ENCODE peak calls at places on chromosomes 11 and 22, in five cellular contexts. M is GM12891, P is HepG2, I is SK-N-SH, R is K562. W is an unnamed sample.

GRCh38 chr11:30826911-30827310 is 240.8 kb upstream of the MPPED2 start:
- DNase-seq in M (no peak), P (no peak), I (no peak), R (no peak), W (no peak)

GRCh38 chr22:40346178-40347064 is at the start of gene ADSL:
- DNase-seq in M (peak; percentile 79), P (peak; percentile 79), I (peak; percentile 89), R (peak; percentile 89), W (peak; percentile 82)

GRCh38 chr22:50729391-50730012 is 8.5 kb upstream of the ACR start:
- DNase-seq in M (peak; percentile 50), P (no peak), I (no peak), R (no peak), W (no peak)

GRCh38 chr22:24810043-24810749 is 4.2 kb downstream of the SGSM1 start:
- DNase-seq in M (no peak), P (no peak), I (peak; percentile 73), R (no peak), W (no peak)

GRCh38 chr11:134282121-134283045 is 6.2 kb downstream of the GLB1L3 start:
- DNase-seq in M (no peak), P (no peak), I (no peak), R (no peak), W (no peak)

GRCh38 chr11:65892661-65893317 is 2.3 kb downstream of the CCDC85B start:
- DNase-seq in M (no peak), P (no peak), I (no peak), R (no peak), W (no peak)

GRCh38 chr11:2459016-2459725 is 14.4 kb downstream of the KCNQ1 start:
- DNase-seq in M (no peak), P (no peak), I (peak; percentile 26), R (no peak), W (no peak)

GRCh38 chr22:39502789-39503464 is 837 bp downstream of the MIEF1 start:
- DNase-seq in M (no peak), P (no peak), I (no peak), R (no peak), W (no peak)

GRCh38 chr11:120660024-120660565 is 148.5 kb downstream of the GRIK4 start:
- DNase-seq in M (peak; percentile 49), P (peak; percentile 53), I (peak; percentile 64), R (peak; percentile 74), W (peak; percentile 50)

GRCh38 chr11:132263231-132263630 is 892.8 kb downstream of the NTM start:
- DNase-seq in M (no peak), P (no peak), I (no peak), R (no peak), W (no peak)

GRCh38 chr11:17719940-17720795 is 797 bp downstream of the MYOD1 start:
- DNase-seq in M (no peak), P (no peak), I (peak; percentile 83), R (no peak), W (no peak)

GRCh38 chr11:16795146-16795545 is 56.7 kb downstream of the C11orf58 start:
- DNase-seq in M (no peak), P (no peak), I (no peak), R (no peak), W (no peak)

GRCh38 chr11:17498475-17498874 is 21.8 kb upstream of the ABCC8 start:
- DNase-seq in M (no peak), P (no peak), I (no peak), R (peak; percentile 26), W (no peak)

GRCh38 chr22:25525376-25525775 is 39.1 kb upstream of the GRK3 start:
- DNase-seq in M (no peak), P (no peak), I (no peak), R (no peak), W (no peak)

GRCh38 chr11:118610220-118610772 is 2.9 kb downstream of the PHLDB1 start:
- DNase-seq in M (no peak), P (no peak), I (no peak), R (no peak), W (no peak)

GRCh38 chr22:45271667-45272188 is 13.0 kb upstream of the UPK3A start:
- DNase-seq in M (no peak), P (peak; percentile 50), I (no peak), R (no peak), W (no peak)

GRCh38 chr11:117478926-117479325 is 151.3 kb downstream of the CEP164 start:
- DNase-seq in M (no peak), P (no peak), I (no peak), R (no peak), W (no peak)

DNA sequence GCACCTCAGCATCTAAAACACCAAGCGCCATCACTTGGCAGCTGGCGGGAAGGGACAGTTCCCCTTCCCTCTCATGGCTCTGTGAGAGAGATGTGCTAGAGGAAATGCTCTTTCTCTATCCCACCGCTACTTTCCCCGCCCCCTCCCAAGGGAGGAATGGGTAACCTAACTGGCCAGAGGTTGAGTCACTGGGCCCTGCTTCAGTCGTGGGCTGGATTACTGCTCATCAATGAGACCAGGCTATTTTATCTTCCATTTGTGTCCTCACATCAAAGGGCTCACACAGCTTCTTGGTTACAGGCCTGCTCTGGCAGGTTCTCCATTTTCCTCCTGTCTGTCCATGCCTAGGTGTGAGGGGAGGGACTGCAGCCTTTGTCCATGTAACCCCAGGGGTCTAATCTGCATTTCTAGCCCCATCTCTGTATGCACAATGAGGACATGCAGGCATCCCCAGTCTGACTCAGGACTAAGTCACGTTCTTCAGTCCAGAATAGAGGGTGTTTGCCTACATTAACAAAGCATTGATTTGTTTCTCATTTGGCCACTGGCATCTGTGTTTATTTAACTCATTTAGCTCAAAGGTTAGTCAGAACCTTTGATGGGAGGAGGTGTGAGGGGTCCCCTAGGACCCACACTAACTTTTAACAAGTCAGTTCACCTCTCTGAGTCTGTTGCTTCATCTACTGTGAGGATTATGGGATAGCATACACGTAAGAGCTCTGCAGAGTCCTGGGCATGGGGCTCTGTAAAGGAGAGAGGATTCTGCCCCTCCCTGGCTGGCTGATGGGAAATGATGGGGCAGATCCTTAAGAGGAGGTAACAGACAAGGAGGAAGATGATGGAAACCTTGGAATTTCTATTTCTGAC is 99.1 kb downstream of the XRRA1 start:
- DNase-seq in M (no peak), P (peak; percentile 95), I (no peak), R (no peak), W (no peak)
- TF ChIP-seq TAF1 in M (no peak), P (no peak), I (no peak), R (no peak), W (no peak)

GRCh38 chr11:63747006-63747405 is 21.6 kb downstream of the ZFTA start:
- DNase-seq in M (no peak), P (no peak), I (no peak), R (no peak), W (no peak)

GRCh38 chr11:63749624-63750023 is 19.0 kb downstream of the ZFTA start:
- DNase-seq in M (no peak), P (no peak), I (no peak), R (no peak), W (no peak)

GRCh38 chr11:63745304-63746170 is 23.0 kb downstream of the ZFTA start:
- DNase-seq in M (no peak), P (no peak), I (no peak), R (no peak), W (no peak)
- TF ChIP-seq TAF1 in M (no peak), P (no peak), I (no peak), R (no peak), W (no peak)

GRCh38 chr11:107276057-107276456 is 181.6 kb downstream of the CWF19L2 start:
- DNase-seq in M (no peak), P (no peak), I (no peak), R (no peak), W (no peak)

GRCh38 chr11:107272561-107272960 is 185.1 kb downstream of the CWF19L2 start:
- DNase-seq in M (no peak), P (no peak), I (no peak), R (no peak), W (no peak)

GRCh38 chr11:107271425-107271824 is 186.2 kb downstream of the CWF19L2 start:
- DNase-seq in M (no peak), P (no peak), I (no peak), R (no peak), W (no peak)

DNA sequence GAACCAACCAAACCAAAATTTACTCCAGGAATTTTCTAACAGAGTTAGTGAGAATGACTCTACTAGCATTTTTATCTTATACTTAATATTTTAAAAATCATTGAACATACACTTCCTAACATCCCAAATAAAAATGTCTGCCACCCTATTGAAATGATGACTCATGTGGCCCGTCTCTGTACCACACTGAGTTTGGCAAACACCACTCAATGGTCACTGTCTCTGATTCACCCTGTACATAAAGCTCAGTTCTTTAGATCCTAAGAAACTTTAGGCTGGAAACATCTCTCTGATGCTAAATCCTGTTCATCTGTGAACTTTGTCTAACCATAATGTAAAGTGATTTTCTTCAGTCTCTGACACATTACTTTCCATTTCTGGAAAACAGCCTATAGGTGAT is 182.0 kb downstream of the CWF19L2 start:
- DNase-seq in M (no peak), P (no peak), I (no peak), R (no peak), W (no peak)
- TF ChIP-seq TAF1 in M (no peak), P (no peak), I (no peak), R (no peak), W (no peak)

GRCh38 chr22:19566599-19567382 is 42.6 kb upstream of the CLDN5 start:
- DNase-seq in M (no peak), P (no peak), I (no peak), R (peak; percentile 49), W (no peak)
- TF ChIP-seq TAF1 in M (no peak), P (no peak), I (no peak), R (no peak), W (no peak)

GRCh38 chr11:130631119-130631518 is 182.7 kb downstream of the ADAMTS15 start:
- DNase-seq in M (no peak), P (no peak), I (no peak), R (no peak), W (no peak)
- TF ChIP-seq TAF1 in M (no peak), P (no peak), I (no peak), R (no peak), W (no peak)